ENCODE peak calls at places on chromosomes 4 and X, in five cellular contexts. R, S, A, M and F are unnamed samples.
A peak's percentile ranks its signal among the peaks of the same experiment; 100 is the strongest.

GRCh38 chr4:128862608-128863313 is 53.3 kb downstream of the JADE1 start:
- DNase-seq in A (peak; percentile 45), M (peak; percentile 32), S (no peak), R (peak; percentile 28), F (no peak)

GRCh38 chrX:40465735-40466551 is 114.8 kb upstream of the ATP6AP2 start:
- DNase-seq in M (no peak), A (no peak), R (no peak), S (no peak), F (no peak)

GRCh38 chr4:121946644-121947043 is 5.2 kb downstream of the TRPC3 start:
- DNase-seq in S (no peak), R (no peak), A (no peak), M (no peak), F (no peak)

GRCh38 chr4:30068234-30068633 is 651.9 kb upstream of the PCDH7 start:
- DNase-seq in M (no peak), A (no peak), S (no peak), R (no peak), F (no peak)

GRCh38 chr4:66123195-66123594 is 452.9 kb upstream of the EPHA5 start:
- DNase-seq in R (no peak), A (no peak), S (no peak), M (no peak), F (no peak)

GRCh38 chr4:109996531-109996930 is 83.8 kb downstream of the EGF start:
- DNase-seq in A (no peak), S (no peak), R (no peak), M (no peak), F (no peak)

GRCh38 chr4:114043116-114043515 is 63.7 kb upstream of the ARSJ start:
- DNase-seq in S (no peak), R (no peak), M (peak; percentile 97), A (no peak), F (no peak)

GRCh38 chr4:76909711-76910110 is 11.8 kb upstream of the SOWAHB start:
- DNase-seq in A (no peak), M (no peak), S (no peak), R (no peak), F (no peak)

GRCh38 chrX:3738489-3738888 is 25.0 kb upstream of the PRKX start:
- DNase-seq in A (no peak), R (no peak), S (no peak), M (no peak), F (no peak)

GRCh38 chrX:28022371-28022770 is 41.1 kb upstream of the DCAF8L1 start:
- DNase-seq in A (no peak), R (no peak), M (no peak), S (no peak), F (no peak)

GRCh38 chrX:101676571-101676970 is 16.9 kb upstream of the ARMCX2 start:
- DNase-seq in A (no peak), R (no peak), M (no peak), S (no peak), F (no peak)

GRCh38 chr4:3732076-3733028 is 33.8 kb upstream of the ADRA2C start:
- DNase-seq in R (no peak), M (no peak), S (no peak), A (no peak), F (no peak)

GRCh38 chr4:148962539-148963290 is 520.5 kb upstream of the NR3C2 start:
- DNase-seq in S (no peak), A (no peak), M (no peak), R (no peak), F (no peak)

GRCh38 chr4:60992037-60992436 is 208.1 kb upstream of the ADGRL3 start:
- DNase-seq in S (no peak), A (no peak), M (no peak), R (no peak), F (no peak)

GRCh38 chrX:87941841-87942240 is 424.2 kb downstream of the KLHL4 start:
- DNase-seq in R (no peak), A (no peak), S (no peak), M (no peak), F (no peak)

GRCh38 chr4:23759066-23759465 is 130.8 kb downstream of the PPARGC1A start:
- DNase-seq in M (no peak), A (no peak), R (no peak), S (no peak), F (no peak)